ENCODE peak calls at places on chromosomes 3 and 15, in five cellular contexts. W is astrocyte, D is PC-3, V is neural progenitor cell, Q is ovary. K is an unnamed sample.

GRCh38 chr3:16214366-16214765 is 39.9 kb downstream of the GALNT15 start:
- DNase-seq in W (no peak), D (no peak), V (no peak), Q (no peak), K (no peak)

GRCh38 chr3:142595581-142595950 is 627 bp upstream of the PLS1 start:
- DNase-seq in W (peak; percentile 94), D (peak; percentile 86), V (no peak), Q (no peak), K (no peak)

GRCh38 chr3:14210843-14211594 is 32.4 kb downstream of the LSM3 start:
- DNase-seq in W (peak; percentile 99), D (no peak), V (peak; percentile 13), Q (no peak), K (no peak)

GRCh38 chr15:31828594-31828993 is 201.7 kb upstream of the CHRNA7 start:
- DNase-seq in W (no peak), D (no peak), V (no peak), Q (no peak), K (no peak)

GRCh38 chr3:14768881-14769280 is 49.9 kb upstream of the FGD5 start:
- DNase-seq in W (no peak), D (no peak), V (no peak), Q (no peak), K (no peak)

GRCh38 chr3:183808355-183808754 is 17.0 kb downstream of the MAP6D1 start:
- DNase-seq in W (no peak), D (no peak), V (no peak), Q (no peak), K (no peak)

GRCh38 chr15:82647045-82647834 is at the start of gene CPEB1:
- DNase-seq in W (no peak), D (no peak), V (peak; percentile 65), Q (peak; percentile 84), K (no peak)

GRCh38 chr3:182081096-182081495 is 369.4 kb downstream of the SOX2 start:
- DNase-seq in W (no peak), D (no peak), V (no peak), Q (no peak), K (no peak)

GRCh38 chr15:25846377-25846776 is 16.8 kb downstream of the ATP10A start:
- DNase-seq in W (no peak), D (no peak), V (no peak), Q (no peak), K (no peak)

GRCh38 chr3:170058127-170058526 is 20.3 kb downstream of the GPR160 start:
- DNase-seq in W (no peak), D (no peak), V (no peak), Q (no peak), K (no peak)

GRCh38 chr15:83292317-83292716 is 7.9 kb upstream of the BNC1 start:
- DNase-seq in W (peak; percentile 84), D (peak; percentile 79), V (no peak), Q (no peak), K (no peak)

GRCh38 chr3:128170866-128171516 is 17.7 kb downstream of the EEFSEC start:
- DNase-seq in W (peak; percentile 62), D (peak; percentile 73), V (peak; percentile 79), Q (peak; percentile 65), K (no peak)

GRCh38 chr3:42670670-42671069 is 14.7 kb upstream of the KLHL40 start:
- DNase-seq in W (no peak), D (no peak), V (no peak), Q (no peak), K (no peak)

GRCh38 chr15:66292261-66293084 is 895 bp upstream of the DIS3L start:
- DNase-seq in W (no peak), D (no peak), V (no peak), Q (no peak), K (no peak)

GRCh38 chr3:130488288-130488687 is 28.7 kb upstream of the COL6A6 start:
- DNase-seq in W (no peak), D (no peak), V (no peak), Q (no peak), K (no peak)

GRCh38 chr3:136036306-136036705 is 70.8 kb downstream of the PPP2R3A start:
- DNase-seq in W (no peak), D (no peak), V (no peak), Q (no peak), K (no peak)

GRCh38 chr3:197103766-197104165 is 74.1 kb upstream of the MELTF start:
- DNase-seq in W (peak; percentile 52), D (peak; percentile 57), V (no peak), Q (no peak), K (no peak)

GRCh38 chr15:90994059-90994416 is 297 bp downstream of the PRC1 start:
- DNase-seq in W (no peak), D (no peak), V (peak; percentile 59), Q (no peak), K (no peak)

GRCh38 chr3:135513106-135514063 is 452.1 kb upstream of the PPP2R3A start:
- DNase-seq in W (peak; percentile 52), D (peak; percentile 8), V (no peak), Q (no peak), K (no peak)

GRCh38 chr3:127772273-127772672 is 50.0 kb downstream of the MGLL start:
- DNase-seq in W (no peak), D (no peak), V (no peak), Q (no peak), K (no peak)

GRCh38 chr3:159032311-159032710 is 230.5 kb downstream of the MFSD1 start:
- DNase-seq in W (peak; percentile 14), D (peak; percentile 77), V (no peak), Q (no peak), K (no peak)

GRCh38 chr15:52158084-52158765 is 33.0 kb downstream of the GNB5 start:
- DNase-seq in W (no peak), D (no peak), V (no peak), Q (no peak), K (no peak)

GRCh38 chr3:37968784-37969600 is 21.6 kb upstream of the VILL start:
- DNase-seq in W (no peak), D (no peak), V (no peak), Q (no peak), K (no peak)

GRCh38 chr3:37970802-37971201 is 19.8 kb upstream of the VILL start:
- DNase-seq in W (no peak), D (no peak), V (no peak), Q (no peak), K (no peak)

GRCh38 chr3:37969601-37970100 is 20.9 kb upstream of the VILL start:
- DNase-seq in W (no peak), D (no peak), V (no peak), Q (no peak), K (no peak)

GRCh38 chr3:37967252-37967881 is 23.2 kb upstream of the VILL start:
- DNase-seq in W (peak; percentile 26), D (peak; percentile 76), V (peak; percentile 78), Q (peak; percentile 72), K (no peak)

GRCh38 chr3:37968232-37968631 is 22.4 kb upstream of the VILL start:
- DNase-seq in W (no peak), D (no peak), V (no peak), Q (no peak), K (no peak)
- H3K27ac ChIP-seq in W (no peak overlapping the region), D (no peak overlapping the region), V (no peak overlapping the region), Q (no peak overlapping the region), K (no peak overlapping the region)

DNA sequence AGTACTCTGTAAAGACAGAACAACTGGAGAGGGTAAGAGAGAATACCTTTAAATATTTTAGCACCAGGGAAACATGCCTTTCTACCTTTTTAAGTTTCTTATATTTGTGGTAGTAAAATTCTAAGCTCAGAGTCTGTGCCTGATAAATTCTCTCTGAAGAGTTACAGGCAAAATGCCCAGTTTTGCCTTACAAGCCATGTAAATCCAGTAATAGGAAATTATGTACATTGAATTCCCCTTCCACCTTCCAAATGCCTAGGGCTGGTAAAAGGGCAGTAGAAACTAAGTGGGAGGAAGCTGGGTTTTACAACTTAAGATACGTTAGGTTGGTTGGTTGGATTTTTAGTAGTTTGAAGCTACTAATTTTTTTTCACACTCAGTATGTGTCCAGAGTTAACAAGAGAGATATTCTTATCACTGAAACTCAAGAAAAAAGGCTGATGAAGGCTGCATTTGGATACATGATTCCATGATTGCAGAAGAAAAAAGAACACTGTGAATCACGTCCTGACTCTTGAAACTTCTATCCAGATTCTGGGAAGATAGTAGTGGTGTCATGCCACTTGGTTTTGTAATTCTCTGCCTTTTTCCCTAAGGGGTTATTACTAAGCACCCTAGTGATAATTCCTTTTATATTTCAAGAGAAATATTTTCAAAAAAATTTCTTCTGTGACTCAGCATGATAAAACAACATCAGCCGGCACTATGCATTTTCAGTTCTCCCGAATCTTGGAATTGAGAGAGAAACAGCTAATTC is 43.0 kb upstream of the TP63 start:
- DNase-seq in W (peak; percentile 54), D (peak; percentile 88), V (no peak), Q (no peak), K (no peak)
- H3K36me3 ChIP-seq in W (no peaks in the 10 kb centered on the region), D (no peaks in the 10 kb centered on the region), V (no peaks in the 10 kb centered on the region), Q (no peaks in the 10 kb centered on the region), K (no peaks in the 10 kb centered on the region)

DNA sequence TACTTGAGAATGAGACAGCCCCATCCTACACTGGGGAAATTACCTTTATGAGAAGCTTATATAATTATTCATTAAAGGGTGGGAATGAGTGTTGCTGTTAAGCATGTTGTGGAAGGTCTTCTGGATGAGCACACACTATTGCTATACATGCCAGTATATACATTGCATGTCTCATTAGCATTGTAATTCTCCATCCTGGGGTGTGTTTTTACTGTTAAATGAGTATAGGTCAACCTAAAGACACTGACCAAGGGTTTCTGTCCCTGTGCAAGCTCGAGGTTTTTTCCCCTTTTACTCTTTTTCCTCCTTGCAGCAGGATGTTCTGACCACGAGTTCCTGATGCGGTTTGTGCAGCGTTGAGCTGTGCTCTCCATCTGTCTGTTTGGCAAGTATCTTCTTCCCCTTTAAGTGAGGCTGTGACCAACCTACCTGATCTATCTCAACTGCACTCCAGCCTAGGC is 7.2 kb upstream of the IVD start:
- DNase-seq in W (no peak), D (no peak), V (no peak), Q (no peak), K (no peak)
- H3K27ac ChIP-seq in W (no peak overlapping the region), D (no peak overlapping the region), V (no peak overlapping the region), Q (no peak overlapping the region), K (no peak overlapping the region)

GRCh38 chr3:47092090-47092489 is 71.8 kb downstream of the SETD2 start:
- DNase-seq in W (no peak), D (no peak), V (no peak), Q (no peak), K (no peak)

GRCh38 chr3:47098910-47099309 is 65.0 kb downstream of the SETD2 start:
- DNase-seq in W (peak; percentile 14), D (no peak), V (no peak), Q (no peak), K (no peak)

DNA sequence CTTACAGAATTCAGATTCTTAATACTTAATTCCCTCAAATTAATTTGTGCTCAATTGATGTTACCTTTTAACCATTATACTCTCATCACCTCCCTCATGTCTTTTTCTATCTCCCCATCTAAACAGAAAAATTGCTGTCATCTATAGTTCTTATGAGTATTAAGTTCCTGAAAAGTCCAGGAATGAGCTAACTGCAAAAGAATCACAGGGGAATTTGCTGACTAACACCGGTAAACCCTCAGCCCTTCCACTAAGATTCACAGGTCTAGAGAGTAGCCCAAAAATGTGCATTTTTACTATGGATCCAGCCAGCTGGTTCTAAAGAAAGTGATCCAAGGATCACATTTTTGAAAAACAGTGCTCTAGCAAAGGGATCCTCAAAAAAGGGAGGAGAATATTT is 67.0 kb downstream of the SETD2 start:
- DNase-seq in W (peak; percentile 81), D (peak; percentile 46), V (no peak), Q (no peak), K (no peak)
- H3K36me3 ChIP-seq in W (peaks cover 22% of the 10 kb centered on the region), D (peaks cover 33% of the 10 kb centered on the region), V (peaks cover 11% of the 10 kb centered on the region), Q (no peaks in the 10 kb centered on the region), K (peaks cover 10% of the 10 kb centered on the region)